ENCODE peak calls at places on chromosomes 12 and 14, in four cellular contexts. V is MG63, H is endothelial cell, N is fibroblast of lung. L is an unnamed sample.

GRCh38 chr14:33406766-33407165 is 468.1 kb downstream of the NPAS3 start:
- DNase-seq in V (no peak), N (no peak), H (no peak), L (no peak)

GRCh38 chr14:20790439-20791116 is 9.5 kb downstream of the RNASE6 start:
- DNase-seq in V (no peak), N (no peak), H (no peak), L (no peak)

GRCh38 chr14:34174973-34175372 is 224.1 kb upstream of the EGLN3 start:
- DNase-seq in N (no peak), V (no peak), H (no peak), L (no peak)

GRCh38 chr14:104403421-104404220 is 175.9 kb upstream of the C14orf180 start:
- DNase-seq in V (no peak), N (no peak), H (no peak), L (peak)

GRCh38 chr12:47715393-47715876 is 9.6 kb upstream of the RPAP3 start:
- DNase-seq in N (peak), V (peak), H (peak), L (peak)

GRCh38 chr12:2384533-2385328 is 331.9 kb downstream of the CACNA1C start:
- DNase-seq in N (peak), V (no peak), H (no peak), L (no peak)

GRCh38 chr12:66288121-66288520 is 14.2 kb upstream of the HELB start:
- DNase-seq in H (no peak), N (no peak), V (no peak), L (peak)

GRCh38 chr12:8120072-8120713 is 3.2 kb upstream of the CLEC4A start:
- DNase-seq in N (no peak), V (no peak), H (no peak), L (no peak)

L was measured in activated CD8-positive, alpha-beta T cell treated with anti-CD3 and anti-CD28 coated beads, Interleukin-2, amount 10 ng/mL, durations not matched to agents 7 days and 5 days.